ENCODE peak calls at places on chromosome 1, in six cellular contexts. O is colonic mucosa, C is NB4, I is mucosa of descending colon, E is GM12865, X is brain microvascular endothelial cell. W is an unnamed sample.

GRCh38 chr1:114510235-114511047 is 562 bp downstream of the TRIM33 start:
- DNase-seq in E (peak; percentile 55), X (peak; percentile 12), O (peak; percentile 61), C (peak; percentile 57), I (peak; percentile 50), W (peak; percentile 49)

GRCh38 chr1:116738673-116739370 is 15.4 kb upstream of the CD2 start:
- DNase-seq in O (no peak), X (no peak), C (no peak), E (peak; percentile 96), I (no peak), W (no peak)

GRCh38 chr1:21607549-21608529 is 61.3 kb downstream of the RAP1GAP start:
- DNase-seq in C (peak; percentile 65), E (peak; percentile 85), O (peak; percentile 98), X (peak; percentile 95), I (peak; percentile 96), W (peak; percentile 95)

GRCh38 chr1:32783851-32784250 is 33.3 kb downstream of the YARS1 start:
- DNase-seq in X (no peak), E (no peak), O (no peak), I (no peak), C (no peak), W (no peak)

GRCh38 chr1:29586991-29587745 is 350.8 kb downstream of the PTPRU start:
- DNase-seq in E (peak; percentile 8), C (peak; percentile 52), X (no peak), I (no peak), O (no peak), W (no peak)

GRCh38 chr1:31581821-31582810 is 5.8 kb downstream of the TINAGL1 start:
- DNase-seq in E (no peak), I (peak; percentile 52), X (no peak), C (no peak), O (no peak), W (no peak)

GRCh38 chr1:216710042-216710441 is 13.2 kb downstream of the ESRRG start:
- DNase-seq in I (no peak), E (no peak), C (no peak), O (no peak), X (no peak), W (no peak)

GRCh38 chr1:93818570-93818959 is 60.4 kb downstream of the DNTTIP2 start:
- DNase-seq in X (no peak), E (no peak), I (no peak), O (no peak), C (no peak), W (no peak)

GRCh38 chr1:82318921-82319320 is 518.2 kb downstream of the ADGRL2 start:
- DNase-seq in I (no peak), O (no peak), C (no peak), E (no peak), X (peak; percentile 70), W (no peak)

GRCh38 chr1:6354659-6355317 is 38.8 kb downstream of the ACOT7 start:
- DNase-seq in O (no peak), E (no peak), X (no peak), I (no peak), C (no peak), W (peak; percentile 23)

GRCh38 chr1:150813028-150813707 is 5.1 kb upstream of the CTSK start:
- DNase-seq in O (peak; percentile 84), X (peak; percentile 67), E (peak; percentile 70), I (peak; percentile 89), C (peak; percentile 58), W (peak; percentile 84)

GRCh38 chr1:63784083-63784482 is 10.3 kb downstream of the ROR1 start:
- DNase-seq in E (no peak), C (no peak), O (no peak), I (no peak), X (no peak), W (no peak)

GRCh38 chr1:98253145-98253544 is 332.3 kb upstream of the DPYD start:
- DNase-seq in C (no peak), X (no peak), O (no peak), E (no peak), I (no peak), W (no peak)

GRCh38 chr1:221987860-221988520 is 246.1 kb upstream of the DUSP10 start:
- DNase-seq in C (peak; percentile 19), O (no peak), X (peak; percentile 81), E (no peak), I (no peak), W (no peak)

GRCh38 chr1:12549106-12549459 is 68.9 kb downstream of the DHRS3 start:
- DNase-seq in I (no peak), E (no peak), C (no peak), X (peak; percentile 83), O (no peak), W (peak; percentile 86)

GRCh38 chr1:53361541-53361961 is 33.7 kb upstream of the LRP8 start:
- DNase-seq in I (no peak), X (no peak), O (no peak), C (no peak), E (no peak), W (no peak)

GRCh38 chr1:170310014-170310405 is 164.3 kb downstream of the NTMT2 start:
- DNase-seq in E (no peak), X (no peak), C (no peak), I (no peak), O (no peak), W (no peak)

GRCh38 chr1:221712198-221712684 is 29.6 kb downstream of the DUSP10 start:
- DNase-seq in X (peak; percentile 73), C (peak; percentile 80), O (no peak), E (peak; percentile 84), I (peak; percentile 39), W (no peak)

GRCh38 chr1:152451254-152451653 is 37.2 kb upstream of the CRNN start:
- DNase-seq in E (no peak), I (no peak), X (no peak), C (no peak), O (no peak), W (no peak)

GRCh38 chr1:72282271-72282656 is at the start of gene NEGR1:
- DNase-seq in O (peak; percentile 29), C (peak; percentile 14), I (peak; percentile 27), X (peak; percentile 62), E (peak; percentile 1), W (peak; percentile 79)

GRCh38 chr1:237093706-237094105 is 51.7 kb downstream of the RYR2 start:
- DNase-seq in X (no peak), C (no peak), E (no peak), O (no peak), I (no peak), W (no peak)

GRCh38 chr1:44359234-44359937 is 4.3 kb upstream of the ERI3 start:
- DNase-seq in I (no peak), E (no peak), X (no peak), O (no peak), C (no peak), W (no peak)

GRCh38 chr1:155961937-155962336 is 16.4 kb downstream of the ARHGEF2 start:
- DNase-seq in O (no peak), C (peak; percentile 49), E (peak; percentile 60), I (no peak), X (peak; percentile 96), W (peak; percentile 86)

GRCh38 chr1:201172999-201173610 is 17.5 kb upstream of the IGFN1 start:
- DNase-seq in E (no peak), C (peak; percentile 26), O (no peak), I (no peak), X (peak; percentile 14), W (no peak)

GRCh38 chr1:51570063-51570720 is 46.7 kb upstream of the OSBPL9 start:
- DNase-seq in E (peak; percentile 73), X (no peak), C (peak; percentile 82), O (no peak), I (no peak), W (no peak)

GRCh38 chr1:31991202-31991601 is 22.5 kb upstream of the KHDRBS1 start:
- DNase-seq in I (no peak), X (no peak), E (no peak), O (no peak), C (no peak), W (no peak)

GRCh38 chr1:201374376-201374775 is 3.1 kb downstream of the TNNT2 start:
- DNase-seq in C (no peak), E (no peak), I (no peak), X (no peak), O (no peak), W (peak; percentile 59)

GRCh38 chr1:161192476-161193465 is 6.1 kb downstream of the ADAMTS4 start:
- DNase-seq in I (peak; percentile 74), C (peak; percentile 80), E (peak; percentile 86), O (peak; percentile 68), X (peak; percentile 63), W (peak; percentile 71)

DNA sequence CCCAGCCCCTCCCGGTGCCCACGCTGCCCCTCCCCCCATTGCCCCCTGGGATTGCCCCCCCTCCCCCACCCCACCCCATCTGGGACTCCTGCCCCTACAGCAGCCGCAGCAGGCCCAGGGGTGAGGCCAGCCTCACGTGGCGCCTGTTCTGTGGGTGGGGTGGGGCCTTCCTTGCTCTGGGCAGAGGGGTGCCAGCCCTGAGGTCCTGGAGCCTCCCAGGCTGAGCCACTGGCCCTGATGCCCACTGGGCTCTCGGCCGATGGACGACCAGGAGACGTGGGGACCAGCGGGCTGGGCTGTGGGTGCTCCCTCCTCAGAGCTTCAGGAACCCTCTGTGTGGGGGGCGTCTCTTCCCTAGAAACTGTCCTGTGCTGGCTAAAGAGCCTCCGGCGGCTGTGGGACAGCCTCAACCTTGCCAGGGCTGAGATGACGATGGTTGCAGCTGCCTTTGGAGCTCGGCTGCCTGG is 5.8 kb upstream of the C1orf159 start:
- DNase-seq in X (no peak), C (no peak), E (no peak), O (peak; percentile 36), I (no peak), W (peak; percentile 15)
- H3K4me3 ChIP-seq in X (no peak overlapping the region), C (no peak overlapping the region), E (no peak overlapping the region), O (peak overlapping the region; percentile 21), I (no peak overlapping the region), W (no peak overlapping the region)

GRCh38 chr1:56543783-56544612 is 35.4 kb downstream of the PLPP3 start:
- DNase-seq in O (no peak), I (no peak), X (no peak), E (no peak), C (no peak), W (no peak)
- H3K4me3 ChIP-seq in O (no peak overlapping the region), I (no peak overlapping the region), X (no peak overlapping the region), E (no peak overlapping the region), C (no peak overlapping the region), W (no peak overlapping the region)

GRCh38 chr1:34929497-34929852 is at the start of gene DLGAP3:
- DNase-seq in X (no peak), C (no peak), E (no peak), I (no peak), O (peak; percentile 6), W (no peak)
- H3K4me3 ChIP-seq in X (peak within 1 kb of the TSS; percentile 31), C (no peak within 1 kb of the TSS), E (no peak within 1 kb of the TSS), I (no peak within 1 kb of the TSS), O (peak within 1 kb of the TSS; percentile 23), W (peak within 1 kb of the TSS; percentile 72)

GRCh38 chr1:107936498-107937481 is 28.2 kb downstream of the VAV3 start:
- DNase-seq in X (peak; percentile 78), E (peak; percentile 81), C (peak; percentile 93), O (no peak), I (peak; percentile 20), W (peak; percentile 58)
- H3K4me3 ChIP-seq in X (no peak overlapping the region), E (no peak overlapping the region), C (peak overlapping the region; percentile 8), O (no peak overlapping the region), I (no peak overlapping the region), W (no peak overlapping the region)

GRCh38 chr1:207088731-207089626 is at the start of gene C4BPB:
- DNase-seq in I (peak; percentile 65), X (no peak), C (no peak), O (peak; percentile 76), E (no peak), W (no peak)
- H3K4me3 ChIP-seq in I (no peak within 1 kb of the TSS), X (no peak within 1 kb of the TSS), C (no peak within 1 kb of the TSS), O (no peak within 1 kb of the TSS), E (no peak within 1 kb of the TSS), W (no peak within 1 kb of the TSS)